ENCODE peak calls at places on chromosomes 5 and 9, in nine cellular contexts. One of them, this sample, is unnamed.

GRCh38 chr9:132638240-132638639 is 31.5 kb downstream of the DDX31 start:
- DNase-seq in breast epithelium: no peak
- DNase-seq in heart right ventricle: no peak
- DNase-seq in transverse colon: no peak
- DNase-seq in brain microvascular endothelial cell: peak
- DNase-seq in HFF-Myc: no peak
- DNase-seq in suprapubic skin: no peak
- DNase-seq in ascending aorta: no peak
- DNase-seq in bronchial epithelial cell: peak
- DNase-seq in this sample: no peak

GRCh38 chr5:36944607-36945225 is 68.1 kb downstream of the NIPBL start:
- DNase-seq in HFF-Myc: no peak
- DNase-seq in brain microvascular endothelial cell: no peak
- DNase-seq in suprapubic skin: no peak
- DNase-seq in breast epithelium: no peak
- DNase-seq in transverse colon: no peak
- DNase-seq in bronchial epithelial cell: peak
- DNase-seq in heart right ventricle: no peak
- DNase-seq in ascending aorta: no peak
- DNase-seq in this sample: no peak

GRCh38 chr9:72844440-72844768 is 108.4 kb downstream of the ALDH1A1 start:
- DNase-seq in breast epithelium: no peak
- DNase-seq in suprapubic skin: no peak
- DNase-seq in bronchial epithelial cell: no peak
- DNase-seq in transverse colon: no peak
- DNase-seq in brain microvascular endothelial cell: no peak
- DNase-seq in heart right ventricle: no peak
- DNase-seq in HFF-Myc: no peak
- DNase-seq in ascending aorta: no peak
- DNase-seq in this sample: no peak

GRCh38 chr9:124812401-124813016 is 35.6 kb downstream of the OLFML2A start:
- DNase-seq in breast epithelium: no peak
- DNase-seq in suprapubic skin: peak
- DNase-seq in ascending aorta: no peak
- DNase-seq in heart right ventricle: no peak
- DNase-seq in bronchial epithelial cell: peak
- DNase-seq in HFF-Myc: peak
- DNase-seq in brain microvascular endothelial cell: peak
- DNase-seq in transverse colon: peak
- DNase-seq in this sample: no peak

GRCh38 chr9:131738838-131739191 is 1.1 kb downstream of the RAPGEF1 start:
- DNase-seq in brain microvascular endothelial cell: no peak
- DNase-seq in HFF-Myc: no peak
- DNase-seq in transverse colon: peak
- DNase-seq in breast epithelium: no peak
- DNase-seq in ascending aorta: no peak
- DNase-seq in bronchial epithelial cell: peak
- DNase-seq in suprapubic skin: no peak
- DNase-seq in heart right ventricle: no peak
- DNase-seq in this sample: no peak

GRCh38 chr5:181170996-181171395 is 23.6 kb downstream of the OR2V2 start:
- DNase-seq in brain microvascular endothelial cell: no peak
- DNase-seq in bronchial epithelial cell: no peak
- DNase-seq in transverse colon: no peak
- DNase-seq in breast epithelium: no peak
- DNase-seq in heart right ventricle: no peak
- DNase-seq in HFF-Myc: no peak
- DNase-seq in ascending aorta: no peak
- DNase-seq in suprapubic skin: no peak
- DNase-seq in this sample: no peak

GRCh38 chr9:101711330-101711941 is 27.0 kb downstream of the GRIN3A start:
- DNase-seq in brain microvascular endothelial cell: no peak
- DNase-seq in suprapubic skin: no peak
- DNase-seq in transverse colon: no peak
- DNase-seq in breast epithelium: no peak
- DNase-seq in bronchial epithelial cell: no peak
- DNase-seq in HFF-Myc: no peak
- DNase-seq in heart right ventricle: no peak
- DNase-seq in ascending aorta: no peak
- DNase-seq in this sample: no peak

GRCh38 chr5:150560401-150561191 is 52.7 kb downstream of the NDST1 start:
- DNase-seq in HFF-Myc: peak
- DNase-seq in ascending aorta: peak
- DNase-seq in bronchial epithelial cell: peak
- DNase-seq in breast epithelium: peak
- DNase-seq in suprapubic skin: peak
- DNase-seq in brain microvascular endothelial cell: peak
- DNase-seq in heart right ventricle: peak
- DNase-seq in transverse colon: peak
- DNase-seq in this sample: no peak

GRCh38 chr9:131469369-131469768 is 33.3 kb upstream of the POMT1 start:
- DNase-seq in heart right ventricle: no peak
- DNase-seq in HFF-Myc: no peak
- DNase-seq in transverse colon: no peak
- DNase-seq in suprapubic skin: peak
- DNase-seq in ascending aorta: no peak
- DNase-seq in bronchial epithelial cell: no peak
- DNase-seq in brain microvascular endothelial cell: no peak
- DNase-seq in breast epithelium: peak
- DNase-seq in this sample: peak

GRCh38 chr9:101495810-101496209 is 37.8 kb upstream of the RNF20 start:
- DNase-seq in transverse colon: no peak
- DNase-seq in ascending aorta: no peak
- DNase-seq in brain microvascular endothelial cell: no peak
- DNase-seq in HFF-Myc: no peak
- DNase-seq in breast epithelium: no peak
- DNase-seq in bronchial epithelial cell: peak
- DNase-seq in suprapubic skin: no peak
- DNase-seq in heart right ventricle: no peak
- DNase-seq in this sample: no peak

GRCh38 chr5:34929150-34929719 is at the start of gene DNAJC21:
- DNase-seq in transverse colon: peak
- DNase-seq in ascending aorta: peak
- DNase-seq in bronchial epithelial cell: peak
- DNase-seq in breast epithelium: peak
- DNase-seq in HFF-Myc: peak
- DNase-seq in brain microvascular endothelial cell: peak
- DNase-seq in heart right ventricle: peak
- DNase-seq in suprapubic skin: peak
- DNase-seq in this sample: peak

GRCh38 chr9:116546711-116547581 is 140.2 kb upstream of the TRIM32 start:
- DNase-seq in transverse colon: no peak
- DNase-seq in ascending aorta: no peak
- DNase-seq in HFF-Myc: no peak
- DNase-seq in bronchial epithelial cell: peak
- DNase-seq in suprapubic skin: no peak
- DNase-seq in breast epithelium: no peak
- DNase-seq in heart right ventricle: no peak
- DNase-seq in brain microvascular endothelial cell: peak
- DNase-seq in this sample: no peak

GRCh38 chr9:272251-273213 is 57.9 kb downstream of the DOCK8 start:
- DNase-seq in heart right ventricle: no peak
- DNase-seq in breast epithelium: no peak
- DNase-seq in bronchial epithelial cell: no peak
- DNase-seq in transverse colon: peak
- DNase-seq in suprapubic skin: no peak
- DNase-seq in brain microvascular endothelial cell: no peak
- DNase-seq in HFF-Myc: no peak
- DNase-seq in ascending aorta: no peak
- DNase-seq in this sample: peak

GRCh38 chr5:87410941-87411340 is 1.8 kb downstream of the CCNH start:
- DNase-seq in transverse colon: no peak
- DNase-seq in heart right ventricle: no peak
- DNase-seq in ascending aorta: no peak
- DNase-seq in bronchial epithelial cell: no peak
- DNase-seq in brain microvascular endothelial cell: no peak
- DNase-seq in HFF-Myc: no peak
- DNase-seq in suprapubic skin: no peak
- DNase-seq in breast epithelium: no peak
- DNase-seq in this sample: no peak
- H3K4me3 ChIP-seq in transverse colon: no peak
- H3K4me3 ChIP-seq in heart right ventricle: peak
- H3K4me3 ChIP-seq in ascending aorta: peak
- H3K4me3 ChIP-seq in bronchial epithelial cell: no peak
- H3K4me3 ChIP-seq in brain microvascular endothelial cell: peak
- H3K4me3 ChIP-seq in HFF-Myc: peak
- H3K4me3 ChIP-seq in suprapubic skin: no peak
- H3K4me3 ChIP-seq in breast epithelium: no peak
- H3K4me3 ChIP-seq in this sample: no peak

DNA sequence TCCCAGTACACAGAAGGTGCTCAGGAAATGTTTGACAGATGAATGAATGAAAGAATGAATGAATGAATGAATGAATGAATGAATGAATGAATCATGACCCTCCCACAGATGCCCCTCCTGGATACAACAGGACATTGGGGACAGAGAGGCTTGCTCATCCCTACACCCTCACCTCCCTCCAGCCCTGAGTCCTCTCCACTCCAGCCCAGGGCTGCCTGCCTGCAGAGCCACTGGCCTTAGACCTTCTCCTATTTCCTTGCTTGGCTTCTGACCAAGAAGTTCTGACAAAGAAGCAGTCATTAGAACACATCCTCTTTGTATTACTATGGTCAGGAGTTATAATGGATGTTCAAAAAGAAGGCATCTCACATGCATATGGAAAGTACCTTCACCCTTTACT is 240.7 kb upstream of the DAPK1 start:
- DNase-seq in bronchial epithelial cell: no peak
- DNase-seq in suprapubic skin: no peak
- DNase-seq in heart right ventricle: no peak
- DNase-seq in transverse colon: no peak
- DNase-seq in ascending aorta: no peak
- DNase-seq in HFF-Myc: no peak
- DNase-seq in brain microvascular endothelial cell: no peak
- DNase-seq in breast epithelium: no peak
- DNase-seq in this sample: no peak
- H3K4me3 ChIP-seq in bronchial epithelial cell: no peak
- H3K4me3 ChIP-seq in suprapubic skin: no peak
- H3K4me3 ChIP-seq in heart right ventricle: no peak
- H3K4me3 ChIP-seq in transverse colon: no peak
- H3K4me3 ChIP-seq in ascending aorta: no peak
- H3K4me3 ChIP-seq in HFF-Myc: no peak
- H3K4me3 ChIP-seq in brain microvascular endothelial cell: no peak
- H3K4me3 ChIP-seq in breast epithelium: no peak
- H3K4me3 ChIP-seq in this sample: no peak

GRCh38 chr5:96808541-96808828 is 740 bp upstream of the ERAP1 start:
- DNase-seq in suprapubic skin: no peak
- DNase-seq in breast epithelium: no peak
- DNase-seq in bronchial epithelial cell: no peak
- DNase-seq in ascending aorta: no peak
- DNase-seq in heart right ventricle: no peak
- DNase-seq in brain microvascular endothelial cell: no peak
- DNase-seq in transverse colon: no peak
- DNase-seq in HFF-Myc: no peak
- DNase-seq in this sample: no peak

GRCh38 chr5:96812851-96813250 is 5.1 kb upstream of the ERAP1 start:
- DNase-seq in ascending aorta: no peak
- DNase-seq in heart right ventricle: no peak
- DNase-seq in brain microvascular endothelial cell: no peak
- DNase-seq in suprapubic skin: no peak
- DNase-seq in bronchial epithelial cell: no peak
- DNase-seq in transverse colon: no peak
- DNase-seq in breast epithelium: no peak
- DNase-seq in HFF-Myc: no peak
- DNase-seq in this sample: no peak

GRCh38 chr5:96807099-96807654 is 568 bp downstream of the ERAP1 start:
- DNase-seq in breast epithelium: peak
- DNase-seq in transverse colon: peak
- DNase-seq in ascending aorta: no peak
- DNase-seq in suprapubic skin: peak
- DNase-seq in bronchial epithelial cell: no peak
- DNase-seq in heart right ventricle: peak
- DNase-seq in brain microvascular endothelial cell: peak
- DNase-seq in HFF-Myc: peak
- DNase-seq in this sample: peak

GRCh38 chr5:96809898-96810297 is 2.2 kb upstream of the ERAP1 start:
- DNase-seq in transverse colon: no peak
- DNase-seq in suprapubic skin: no peak
- DNase-seq in heart right ventricle: no peak
- DNase-seq in bronchial epithelial cell: no peak
- DNase-seq in breast epithelium: no peak
- DNase-seq in HFF-Myc: no peak
- DNase-seq in brain microvascular endothelial cell: no peak
- DNase-seq in ascending aorta: no peak
- DNase-seq in this sample: no peak

GRCh38 chr5:96808868-96809558 is 1.3 kb upstream of the ERAP1 start:
- DNase-seq in breast epithelium: no peak
- DNase-seq in bronchial epithelial cell: no peak
- DNase-seq in heart right ventricle: no peak
- DNase-seq in brain microvascular endothelial cell: no peak
- DNase-seq in suprapubic skin: no peak
- DNase-seq in ascending aorta: no peak
- DNase-seq in transverse colon: no peak
- DNase-seq in HFF-Myc: no peak
- DNase-seq in this sample: no peak
- H3K4me3 ChIP-seq in breast epithelium: peak
- H3K4me3 ChIP-seq in bronchial epithelial cell: no peak
- H3K4me3 ChIP-seq in heart right ventricle: peak
- H3K4me3 ChIP-seq in brain microvascular endothelial cell: no peak
- H3K4me3 ChIP-seq in suprapubic skin: no peak
- H3K4me3 ChIP-seq in ascending aorta: peak
- H3K4me3 ChIP-seq in transverse colon: peak
- H3K4me3 ChIP-seq in HFF-Myc: peak
- H3K4me3 ChIP-seq in this sample: no peak

GRCh38 chr5:135534609-135535419 is 950 bp downstream of the NEUROG1 start:
- DNase-seq in brain microvascular endothelial cell: no peak
- DNase-seq in transverse colon: no peak
- DNase-seq in heart right ventricle: no peak
- DNase-seq in ascending aorta: no peak
- DNase-seq in suprapubic skin: no peak
- DNase-seq in HFF-Myc: no peak
- DNase-seq in breast epithelium: no peak
- DNase-seq in bronchial epithelial cell: no peak
- DNase-seq in this sample: no peak
- H3K4me3 ChIP-seq in brain microvascular endothelial cell: no peak
- H3K4me3 ChIP-seq in transverse colon: no peak
- H3K4me3 ChIP-seq in heart right ventricle: no peak
- H3K4me3 ChIP-seq in ascending aorta: peak
- H3K4me3 ChIP-seq in suprapubic skin: peak
- H3K4me3 ChIP-seq in HFF-Myc: no peak
- H3K4me3 ChIP-seq in breast epithelium: no peak
- H3K4me3 ChIP-seq in bronchial epithelial cell: no peak
- H3K4me3 ChIP-seq in this sample: peak